ENCODE peak calls at places on chromosome 21, in six cellular contexts. C, X, S, Z, R and E are unnamed samples. For H3K9me3, the result is how much of the 10 kb centered on the place peaks cover.

GRCh38 chr21:44535963-44536362 is 4.0 kb downstream of the KRTAP10-1 start:
- DNase-seq in C (no peak), X (no peak), R (no peak), Z (no peak), S (no peak), E (no peak)

GRCh38 chr21:33828083-33828482 is 87.5 kb downstream of the ATP5PO start:
- DNase-seq in S (no peak), Z (no peak), C (no peak), X (no peak), R (no peak), E (no peak)

GRCh38 chr21:45886610-45887026 is 95.0 kb upstream of the COL6A1 start:
- DNase-seq in S (no peak), C (no peak), X (no peak), Z (no peak), R (no peak), E (peak)

GRCh38 chr21:22076471-22076870 is 1078.3 kb downstream of the NCAM2 start:
- DNase-seq in Z (no peak), S (no peak), C (no peak), R (no peak), X (no peak), E (no peak)

GRCh38 chr21:33299181-33299752 is 25.5 kb upstream of the IFNAR1 start:
- DNase-seq in Z (no peak), R (no peak), C (no peak), S (no peak), X (no peak), E (no peak)

GRCh38 chr21:43819511-43820405 is 30.4 kb downstream of the RRP1 start:
- DNase-seq in R (no peak), Z (no peak), C (no peak), S (no peak), X (no peak), E (no peak)

GRCh38 chr21:43787180-43787533 is 2.2 kb upstream of the RRP1 start:
- DNase-seq in S (no peak), X (no peak), Z (no peak), R (no peak), C (no peak), E (no peak)

GRCh38 chr21:38346286-38346685 is 89.5 kb downstream of the KCNJ15 start:
- DNase-seq in C (no peak), R (no peak), X (no peak), S (no peak), Z (no peak), E (no peak)

GRCh38 chr21:29638138-29638537 is 301.7 kb downstream of the GRIK1 start:
- DNase-seq in X (no peak), Z (no peak), R (no peak), C (no peak), S (no peak), E (no peak)

GRCh38 chr21:40668535-40669275 is 178.3 kb downstream of the DSCAM start:
- DNase-seq in X (no peak), S (no peak), R (no peak), Z (no peak), C (no peak), E (no peak)
- H3K9me3 ChIP-seq in X (under half), S (under half), R (under half), Z (under half), C (under half), E (under half)

GRCh38 chr21:42535602-42536171 is 22.0 kb downstream of the SLC37A1 start:
- DNase-seq in C (peak), Z (no peak), X (peak), R (no peak), S (no peak), E (no peak)
- H3K4me3 ChIP-seq in C (no peak), Z (no peak), X (no peak), R (no peak), S (no peak), E (no peak)

GRCh38 chr21:21010228-21010627 is 12.0 kb downstream of the NCAM2 start:
- DNase-seq in R (no peak), S (no peak), Z (no peak), X (no peak), C (no peak), E (no peak)

GRCh38 chr21:21007606-21008005 is 9.4 kb downstream of the NCAM2 start:
- DNase-seq in X (no peak), C (peak), S (no peak), R (no peak), Z (no peak), E (no peak)

DNA sequence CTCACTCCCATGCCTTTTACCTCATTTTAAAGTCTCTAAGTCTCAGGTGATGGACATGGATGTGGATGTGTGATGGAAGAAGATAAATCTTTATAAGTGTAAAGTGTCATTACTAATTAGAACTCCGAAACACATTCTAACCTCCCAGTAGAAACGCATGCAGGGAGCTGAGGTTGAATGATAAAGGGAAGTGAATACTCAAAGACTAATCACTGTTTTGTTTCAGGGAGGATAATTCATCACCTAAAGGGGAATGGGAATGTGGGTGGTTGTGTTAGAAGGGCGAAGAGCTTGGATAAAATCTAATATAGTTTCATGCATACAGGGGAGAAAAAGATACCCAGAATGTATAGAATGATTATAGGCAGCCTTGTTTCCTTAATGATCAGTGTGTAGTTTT is 12.5 kb downstream of the NCAM2 start:
- DNase-seq in S (no peak), X (no peak), C (no peak), R (no peak), Z (no peak), E (no peak)
- H3K9me3 ChIP-seq in S (under half), X (under half), C (under half), R (under half), Z (under half), E (under half)

DNA sequence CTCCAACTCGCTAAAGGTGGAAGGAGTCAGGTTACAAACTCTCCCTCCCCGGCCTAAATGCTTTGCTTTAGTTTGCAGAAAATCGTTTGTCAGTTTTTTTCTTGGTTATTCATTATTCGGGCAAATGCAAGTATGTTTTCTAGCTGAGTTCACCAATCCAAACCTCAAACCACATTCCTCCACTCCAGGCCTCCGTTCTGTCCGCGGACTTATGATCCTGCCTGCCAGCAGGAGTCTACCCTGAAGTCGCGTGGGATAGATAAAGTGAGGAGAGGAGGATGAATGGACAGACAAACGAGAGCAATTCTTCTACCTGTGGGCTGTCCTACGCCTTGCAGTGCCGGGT is 1.3 kb downstream of the ADAMTS1 start:
- DNase-seq in Z (no peak), X (no peak), C (no peak), R (no peak), S (no peak), E (no peak)
- H3K4me3 ChIP-seq in Z (no peak), X (peak), C (peak), R (peak), S (peak), E (peak)

GRCh38 chr21:10425856-10426255 is 95.5 kb upstream of the TPTE start:
- DNase-seq in C (no peak), S (no peak), X (no peak), Z (no peak), R (no peak), E (no peak)
- H3K9me3 ChIP-seq in C (under half), S (under half), X (under half), Z (half or more), R (under half), E (half or more)

GRCh38 chr21:15423676-15424445 is 305.9 kb upstream of the USP25 start:
- DNase-seq in Z (no peak), R (no peak), C (no peak), X (no peak), S (no peak), E (no peak)

GRCh38 chr21:15425049-15425448 is 304.7 kb upstream of the USP25 start:
- DNase-seq in C (no peak), S (no peak), X (no peak), R (no peak), Z (no peak), E (no peak)

GRCh38 chr21:15422761-15423160 is 307.0 kb upstream of the USP25 start:
- DNase-seq in R (no peak), S (no peak), X (no peak), C (no peak), Z (no peak), E (no peak)

GRCh38 chr21:15421947-15422346 is 307.8 kb upstream of the USP25 start:
- DNase-seq in R (no peak), S (no peak), X (no peak), Z (no peak), C (no peak), E (no peak)

DNA sequence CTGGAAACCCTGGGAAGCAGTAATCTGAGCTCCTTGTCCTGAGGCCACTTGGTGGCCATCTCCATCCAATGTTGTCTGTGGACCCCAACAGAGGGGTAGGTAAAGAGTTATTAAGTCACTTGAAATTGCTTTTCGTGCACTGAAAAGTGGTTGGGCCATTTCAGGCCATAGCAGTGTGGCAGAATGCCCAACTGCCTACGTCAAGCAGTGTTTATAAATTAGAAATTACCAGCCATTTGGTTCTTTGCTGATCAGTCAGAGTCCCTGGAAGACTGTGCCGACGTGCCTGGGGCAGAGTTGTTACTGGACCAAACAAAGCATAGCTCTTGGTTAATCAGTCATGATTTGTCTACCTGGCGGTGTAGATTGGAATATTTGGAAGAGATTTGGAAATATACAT is 308.3 kb upstream of the USP25 start:
- DNase-seq in X (no peak), C (no peak), S (no peak), R (no peak), Z (no peak), E (no peak)
- H3K4me3 ChIP-seq in X (no peak), C (no peak), S (no peak), R (no peak), Z (no peak), E (no peak)